ENCODE peak calls at places on chromosomes 1 and 21, in five cellular contexts. S is endothelial cell of umbilical vein, B is neural progenitor cell, I is K562, A is astrocyte. F is an unnamed sample.

GRCh38 chr1:96206451-96206850 is 515.1 kb upstream of the PTBP2 start:
- DNase-seq in S (no peak), B (peak), A (no peak), I (no peak), F (no peak)

GRCh38 chr1:228809621-228810313 is 74.5 kb downstream of the RHOU start:
- DNase-seq in I (no peak), S (no peak), B (no peak), A (no peak), F (no peak)

GRCh38 chr1:14095001-14095400 is 395.0 kb downstream of the PRDM2 start:
- DNase-seq in I (peak), B (peak), A (no peak), S (no peak), F (peak)

GRCh38 chr1:233480198-233480597 is 133.7 kb upstream of the KCNK1 start:
- DNase-seq in I (no peak), S (no peak), A (no peak), B (no peak), F (no peak)

GRCh38 chr1:154943649-154944421 is 7.3 kb upstream of the PMVK start:
- DNase-seq in S (peak), B (peak), A (no peak), I (peak), F (peak)

GRCh38 chr1:23562138-23562819 is 3.0 kb upstream of the ID3 start:
- DNase-seq in S (peak), B (peak), A (peak), I (peak), F (peak)

GRCh38 chr1:98143403-98143802 is 222.6 kb upstream of the DPYD start:
- DNase-seq in B (no peak), S (peak), A (no peak), I (no peak), F (no peak)

GRCh38 chr1:40308036-40308727 is 8.9 kb downstream of the COL9A2 start:
- DNase-seq in I (no peak), S (no peak), B (no peak), A (no peak), F (no peak)

GRCh38 chr1:30748699-30749401 is 8.7 kb downstream of the LAPTM5 start:
- DNase-seq in I (no peak), S (peak), A (no peak), B (no peak), F (no peak)

GRCh38 chr21:24428539-24429186 is 1178.6 kb downstream of the MRPL39 start:
- DNase-seq in I (no peak), B (no peak), A (no peak), S (no peak), F (peak)

GRCh38 chr1:25430073-25430665 is 528 bp upstream of the MACO1 start:
- DNase-seq in I (peak), S (no peak), B (peak), A (peak), F (peak)

GRCh38 chr1:97034651-97035050 is 313.1 kb downstream of the PTBP2 start:
- DNase-seq in S (no peak), B (no peak), A (peak), I (no peak), F (no peak)

GRCh38 chr1:156727914-156728598 is at the start of gene METTL25B:
- DNase-seq in S (peak), A (peak), B (peak), I (no peak), F (peak)

GRCh38 chr1:112267929-112268328 is 128.1 kb upstream of the CTTNBP2NL start:
- DNase-seq in S (no peak), I (no peak), B (no peak), A (no peak), F (no peak)

GRCh38 chr1:161139765-161140164 is 7.3 kb upstream of the DEDD start:
- DNase-seq in S (peak), I (no peak), B (peak), A (no peak), F (peak)

GRCh38 chr1:22822371-22822770 is 111.7 kb downstream of the EPHB2 start:
- DNase-seq in S (no peak), A (no peak), I (no peak), B (no peak), F (no peak)

GRCh38 chr1:215076312-215076711 is 6.2 kb upstream of the KCNK2 start:
- DNase-seq in S (peak), I (no peak), B (peak), A (peak), F (peak)

GRCh38 chr1:1298861-1299685 is 8.7 kb downstream of the ACAP3 start:
- DNase-seq in I (peak), B (peak), A (no peak), S (peak), F (no peak)

GRCh38 chr1:190475394-190476250 is 2.0 kb downstream of the BRINP3 start:
- DNase-seq in B (peak), A (no peak), I (no peak), S (peak), F (no peak)

GRCh38 chr1:163066168-163066567 is 3.0 kb upstream of the RGS4 start:
- DNase-seq in A (no peak), B (no peak), S (no peak), I (no peak), F (no peak)

GRCh38 chr1:167791281-167792209 is 69.8 kb downstream of the MPZL1 start:
- DNase-seq in A (peak), B (peak), S (no peak), I (no peak), F (no peak)

GRCh38 chr1:46524843-46525242 is 26.6 kb downstream of the KNCN start:
- DNase-seq in B (no peak), I (no peak), S (no peak), A (no peak), F (no peak)

GRCh38 chr1:82565546-82565945 is 764.8 kb downstream of the ADGRL2 start:
- DNase-seq in B (no peak), A (peak), I (no peak), S (peak), F (no peak)

GRCh38 chr1:5572794-5573193 is 419.4 kb downstream of the NPHP4 start:
- DNase-seq in A (no peak), S (no peak), I (no peak), B (no peak), F (no peak)

GRCh38 chr1:209659909-209660308 is 7.7 kb upstream of the LAMB3 start:
- DNase-seq in B (peak), A (no peak), I (no peak), S (peak), F (no peak)

GRCh38 chr1:145706282-145706681 is 886 bp downstream of the PDZK1 start:
- DNase-seq in B (no peak), S (no peak), I (no peak), A (peak), F (no peak)

GRCh38 chr1:63931468-63931867 is 157.7 kb downstream of the ROR1 start:
- DNase-seq in S (no peak), B (no peak), A (peak), I (no peak), F (no peak)

GRCh38 chr21:46097826-46098286 is at the start of gene COL6A2:
- DNase-seq in B (peak), A (no peak), S (no peak), I (peak), F (no peak)

GRCh38 chr1:6967431-6968079 is 182.3 kb downstream of the CAMTA1 start:
- DNase-seq in S (no peak), B (no peak), I (no peak), A (no peak), F (no peak)

GRCh38 chr1:2415337-2415736 is 3.0 kb upstream of the PEX10 start:
- DNase-seq in B (no peak), I (no peak), S (no peak), A (no peak), F (no peak)

GRCh38 chr1:221791846-221792245 is 50.0 kb upstream of the DUSP10 start:
- DNase-seq in B (no peak), S (no peak), A (no peak), I (no peak), F (no peak)

GRCh38 chr21:42097860-42098259 is 26.7 kb downstream of the UMODL1 start:
- DNase-seq in I (no peak), A (peak), S (peak), B (no peak), F (no peak)

GRCh38 chr1:224707849-224708725 is 92.0 kb downstream of the CNIH3 start:
- DNase-seq in B (no peak), S (no peak), A (peak), I (no peak), F (no peak)

GRCh38 chr1:245330951-245331350 is 176.2 kb downstream of the KIF26B start:
- DNase-seq in S (no peak), I (no peak), B (peak), A (no peak), F (no peak)

GRCh38 chr1:185767721-185768120 is 33.5 kb downstream of the HMCN1 start:
- DNase-seq in I (no peak), A (no peak), B (no peak), S (peak), F (no peak)

GRCh38 chr1:187009320-187009719 is 180.6 kb downstream of the PLA2G4A start:
- DNase-seq in I (no peak), B (no peak), A (no peak), S (no peak), F (no peak)

GRCh38 chr1:187006896-187007295 is 178.1 kb downstream of the PLA2G4A start:
- DNase-seq in A (no peak), S (no peak), I (no peak), B (no peak), F (no peak)

GRCh38 chr1:187013582-187014200 is 184.9 kb downstream of the PLA2G4A start:
- DNase-seq in S (no peak), A (no peak), B (no peak), I (no peak), F (no peak)

DNA sequence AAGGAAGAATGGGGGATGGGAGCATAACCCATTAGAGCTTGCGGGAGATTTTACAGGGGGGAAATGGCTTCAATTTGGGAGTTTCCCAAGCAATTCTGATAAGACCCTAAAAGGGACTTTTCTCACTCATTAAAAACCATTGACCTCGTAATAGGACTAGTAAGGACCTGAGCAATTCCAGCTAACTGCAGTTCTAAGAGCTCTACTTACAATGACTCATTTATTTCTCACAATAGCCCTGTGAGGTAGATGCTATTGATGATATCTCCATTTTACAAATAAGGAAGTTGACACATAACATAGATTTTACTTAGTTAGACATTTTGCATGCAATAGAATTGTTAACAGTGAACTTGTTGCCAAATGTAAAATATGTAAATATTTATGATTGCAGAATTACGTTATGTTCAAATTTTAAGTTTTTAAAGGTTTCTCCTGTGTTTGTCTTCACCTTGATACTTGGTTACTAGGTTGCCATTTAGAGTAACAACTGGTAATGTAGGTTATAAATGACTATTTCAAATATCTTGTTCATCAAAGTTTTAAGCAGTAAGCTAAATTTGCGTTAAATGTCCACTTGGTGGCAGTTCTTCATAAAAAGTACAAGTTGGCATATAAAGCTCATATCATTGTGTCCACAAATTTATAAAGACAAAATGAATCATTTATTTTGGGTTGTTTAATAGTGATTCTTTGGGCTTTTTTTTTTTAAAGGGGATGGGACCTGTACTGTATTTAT is 182.0 kb downstream of the PLA2G4A start:
- DNase-seq in A (peak), S (peak), I (no peak), B (no peak), F (no peak)
- TF ChIP-seq CTCF in A (no peak), S (no peak), I (no peak), B (no peak), F (no peak)

GRCh38 chr1:55420866-55421265 is 205.7 kb upstream of the USP24 start:
- DNase-seq in I (no peak), S (peak), B (no peak), A (peak), F (no peak)

GRCh38 chr1:55418625-55419024 is 203.5 kb upstream of the USP24 start:
- DNase-seq in I (no peak), S (no peak), B (no peak), A (no peak), F (no peak)

GRCh38 chr1:55423376-55423775 is 208.2 kb upstream of the USP24 start:
- DNase-seq in B (no peak), I (no peak), A (no peak), S (no peak), F (no peak)

GRCh38 chr1:55420021-55420420 is 204.9 kb upstream of the USP24 start:
- DNase-seq in B (no peak), S (no peak), A (no peak), I (no peak), F (no peak)

GRCh38 chr1:55421317-55421716 is 206.2 kb upstream of the USP24 start:
- DNase-seq in B (no peak), I (no peak), A (no peak), S (peak), F (no peak)
- H3K4me2 ChIP-seq in B (no peak), I (no peak), A (peak), S (no peak), F (no peak)

GRCh38 chr1:243849089-243850012 is 692 bp downstream of the AKT3 start:
- DNase-seq in B (peak), S (peak), A (peak), I (peak), F (peak)
- TF ChIP-seq EZH2 in B (no peak), S (no peak), A (no peak), I (no peak), F (no peak)

GRCh38 chr1:115609021-115609420 is 32.7 kb upstream of the VANGL1 start:
- DNase-seq in A (no peak), S (no peak), I (no peak), B (no peak), F (no peak)

GRCh38 chr1:115613767-115614166 is 28.0 kb upstream of the VANGL1 start:
- DNase-seq in A (no peak), I (no peak), B (no peak), S (no peak), F (no peak)
- TF ChIP-seq CTCF in A (no peak), I (no peak), B (no peak), S (no peak), F (no peak)

DNA sequence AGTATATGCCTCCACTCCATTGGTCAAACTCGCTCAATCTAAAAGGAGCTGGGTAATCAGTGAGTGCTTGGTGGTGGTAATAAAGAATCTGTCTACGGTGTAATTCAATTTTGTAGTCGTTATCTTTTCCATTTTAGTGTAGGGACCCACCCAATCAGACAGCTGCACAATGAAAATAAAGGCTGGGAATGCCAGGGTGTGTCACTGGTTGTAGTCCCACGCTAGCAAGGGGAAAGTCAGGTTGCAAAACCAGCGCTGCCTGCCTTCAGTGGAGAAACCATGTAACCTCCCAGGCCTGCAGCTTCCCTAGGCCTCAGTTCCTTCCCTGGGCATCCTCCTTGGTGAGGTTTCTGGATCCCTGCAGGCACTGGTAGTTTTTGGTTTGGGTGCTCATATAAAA is 49.4 kb upstream of the PPP2R5A start:
- DNase-seq in B (no peak), S (no peak), A (no peak), I (no peak), F (no peak)
- H3K4me2 ChIP-seq in B (no peak), S (no peak), A (no peak), I (no peak), F (no peak)

GRCh38 chr1:66730462-66730861 is 21.8 kb upstream of the DYNLT5 start:
- DNase-seq in B (no peak), I (no peak), S (no peak), A (no peak), F (no peak)
- TF ChIP-seq EZH2 in B (no peak), I (no peak), S (no peak), A (no peak), F (no peak)

GRCh38 chr1:216961516-216961915 is 238.3 kb upstream of the ESRRG start:
- DNase-seq in A (no peak), S (no peak), B (no peak), I (no peak), F (no peak)
- TF ChIP-seq CTCF in A (no peak), S (no peak), B (no peak), I (no peak), F (no peak)

F was measured in MM.1S.